ENCODE peak calls at places on chromosome 16, in five cellular contexts. One of them, this sample, is unnamed. For H3K4me1, the result is how much of the 10 kb centered on the place peaks cover.

GRCh38 chr16:12801511-12802042 is 2.1 kb downstream of the CPPED1 start:
- DNase-seq in MM.1S: no peak
- DNase-seq in psoas muscle: no peak
- DNase-seq in HCT116: no peak
- DNase-seq in cardiac muscle cell: no peak
- DNase-seq in this sample: no peak

GRCh38 chr16:77531741-77532140 is 96.9 kb upstream of the ADAMTS18 start:
- DNase-seq in cardiac muscle cell: no peak
- DNase-seq in psoas muscle: no peak
- DNase-seq in HCT116: no peak
- DNase-seq in MM.1S: no peak
- DNase-seq in this sample: no peak

GRCh38 chr16:4648917-4649316 is 24.3 kb downstream of the MGRN1 start:
- DNase-seq in MM.1S: no peak
- DNase-seq in HCT116: no peak
- DNase-seq in cardiac muscle cell: no peak
- DNase-seq in psoas muscle: no peak
- DNase-seq in this sample: no peak

GRCh38 chr16:49857423-49858181 is 1.7 kb upstream of the ZNF423 start:
- DNase-seq in HCT116: peak
- DNase-seq in psoas muscle: peak
- DNase-seq in cardiac muscle cell: peak
- DNase-seq in MM.1S: peak
- DNase-seq in this sample: no peak

GRCh38 chr16:66746682-66747081 is 4.7 kb downstream of the DYNC1LI2 start:
- DNase-seq in HCT116: no peak
- DNase-seq in MM.1S: peak
- DNase-seq in psoas muscle: no peak
- DNase-seq in cardiac muscle cell: no peak
- DNase-seq in this sample: peak

GRCh38 chr16:72317378-72317777 is 145.4 kb upstream of the PMFBP1 start:
- DNase-seq in HCT116: no peak
- DNase-seq in MM.1S: no peak
- DNase-seq in cardiac muscle cell: no peak
- DNase-seq in psoas muscle: no peak
- DNase-seq in this sample: no peak

GRCh38 chr16:11581677-11582076 is 5.0 kb downstream of the LITAF start:
- DNase-seq in HCT116: no peak
- DNase-seq in cardiac muscle cell: no peak
- DNase-seq in MM.1S: peak
- DNase-seq in psoas muscle: no peak
- DNase-seq in this sample: no peak

GRCh38 chr16:11329080-11329491 is 16.2 kb upstream of the RMI2 start:
- DNase-seq in HCT116: no peak
- DNase-seq in MM.1S: peak
- DNase-seq in cardiac muscle cell: no peak
- DNase-seq in psoas muscle: no peak
- DNase-seq in this sample: peak

GRCh38 chr16:57516773-57517172 is 19.6 kb downstream of the CCDC102A start:
- DNase-seq in psoas muscle: no peak
- DNase-seq in MM.1S: no peak
- DNase-seq in cardiac muscle cell: no peak
- DNase-seq in HCT116: no peak
- DNase-seq in this sample: no peak

GRCh38 chr16:21613361-21613760 is 14.0 kb downstream of the METTL9 start:
- DNase-seq in HCT116: no peak
- DNase-seq in cardiac muscle cell: no peak
- DNase-seq in MM.1S: no peak
- DNase-seq in psoas muscle: no peak
- DNase-seq in this sample: no peak
- H3K4me1 ChIP-seq in HCT116: under half
- H3K4me1 ChIP-seq in cardiac muscle cell: under half
- H3K4me1 ChIP-seq in MM.1S: under half
- H3K4me1 ChIP-seq in psoas muscle: under half
- H3K4me1 ChIP-seq in this sample: under half

DNA sequence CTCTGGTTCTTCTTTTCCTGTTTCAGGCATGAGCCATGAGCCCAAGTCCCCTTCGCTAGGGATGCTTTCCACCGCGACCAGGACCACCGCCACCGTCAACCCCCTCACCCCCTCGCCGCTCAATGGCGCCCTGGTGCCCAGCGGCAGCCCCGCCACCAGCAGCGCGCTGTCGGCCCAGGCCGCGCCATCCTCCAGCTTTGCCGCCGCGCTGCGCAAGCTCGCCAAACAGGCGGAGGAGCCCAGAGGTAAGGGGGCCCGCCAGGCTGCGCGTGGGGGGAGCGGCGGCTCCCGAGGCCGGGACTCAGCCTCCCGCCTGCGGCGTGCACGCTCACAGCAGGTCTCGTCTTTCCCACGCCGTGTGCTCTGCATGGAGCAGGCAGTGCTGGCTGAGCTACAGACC is 20.8 kb downstream of the GSE1 start:
- DNase-seq in MM.1S: no peak
- DNase-seq in HCT116: no peak
- DNase-seq in cardiac muscle cell: no peak
- DNase-seq in psoas muscle: no peak
- DNase-seq in this sample: no peak
- H3K4me1 ChIP-seq in MM.1S: under half
- H3K4me1 ChIP-seq in HCT116: under half
- H3K4me1 ChIP-seq in cardiac muscle cell: under half
- H3K4me1 ChIP-seq in psoas muscle: under half
- H3K4me1 ChIP-seq in this sample: under half

DNA sequence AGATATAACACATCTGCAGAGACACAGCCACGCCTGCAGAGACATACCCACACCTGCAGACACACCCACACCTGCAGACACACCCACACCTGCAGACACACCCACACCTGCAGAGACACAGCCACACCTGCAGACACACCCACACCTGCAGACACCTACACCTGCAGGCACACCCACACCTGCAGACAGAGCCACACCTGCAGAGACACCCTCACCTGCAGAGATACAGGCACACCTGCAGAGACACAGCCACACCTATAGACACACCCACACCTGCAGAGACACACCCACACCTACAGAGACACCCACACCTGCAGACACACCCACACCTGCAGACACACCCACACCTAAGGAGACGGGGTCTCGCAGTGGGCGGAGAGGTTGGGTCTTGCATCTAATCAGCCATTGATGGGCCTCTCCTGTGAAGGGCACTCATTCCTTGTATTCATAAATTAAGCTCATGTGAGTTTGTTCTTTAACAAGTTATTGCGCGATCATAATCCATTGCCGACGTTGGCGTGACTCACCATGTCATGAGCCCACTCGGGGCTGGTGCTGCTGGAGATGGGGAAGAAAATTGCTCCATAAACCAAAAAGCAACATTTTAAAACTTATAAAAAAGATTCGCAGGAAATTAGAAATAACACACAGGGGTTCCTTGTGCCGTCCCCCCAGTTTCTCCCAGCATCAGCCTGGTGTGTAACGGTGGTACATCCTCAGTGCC is 28.9 kb upstream of the CDH15 start:
- DNase-seq in HCT116: no peak
- DNase-seq in MM.1S: no peak
- DNase-seq in cardiac muscle cell: no peak
- DNase-seq in psoas muscle: peak
- DNase-seq in this sample: no peak
- H3K4me1 ChIP-seq in HCT116: under half
- H3K4me1 ChIP-seq in MM.1S: under half
- H3K4me1 ChIP-seq in cardiac muscle cell: under half
- H3K4me1 ChIP-seq in psoas muscle: under half
- H3K4me1 ChIP-seq in this sample: under half

GRCh38 chr16:51875834-51876725 is 670.9 kb downstream of the TOX3 start:
- DNase-seq in HCT116: no peak
- DNase-seq in psoas muscle: no peak
- DNase-seq in MM.1S: no peak
- DNase-seq in cardiac muscle cell: no peak
- DNase-seq in this sample: no peak
- H3K4me1 ChIP-seq in HCT116: under half
- H3K4me1 ChIP-seq in psoas muscle: under half
- H3K4me1 ChIP-seq in MM.1S: under half
- H3K4me1 ChIP-seq in cardiac muscle cell: under half
- H3K4me1 ChIP-seq in this sample: under half

GRCh38 chr16:85148959-85149358 is 36.7 kb upstream of the CIBAR2 start:
- DNase-seq in HCT116: no peak
- DNase-seq in psoas muscle: no peak
- DNase-seq in cardiac muscle cell: no peak
- DNase-seq in MM.1S: no peak
- DNase-seq in this sample: no peak

GRCh38 chr16:85151603-85152413 is 39.5 kb upstream of the CIBAR2 start:
- DNase-seq in HCT116: no peak
- DNase-seq in psoas muscle: peak
- DNase-seq in cardiac muscle cell: no peak
- DNase-seq in MM.1S: no peak
- DNase-seq in this sample: no peak

GRCh38 chr16:85151079-85151602 is 38.9 kb upstream of the CIBAR2 start:
- DNase-seq in HCT116: no peak
- DNase-seq in cardiac muscle cell: no peak
- DNase-seq in MM.1S: no peak
- DNase-seq in psoas muscle: no peak
- DNase-seq in this sample: no peak

GRCh38 chr16:85149776-85150175 is 37.5 kb upstream of the CIBAR2 start:
- DNase-seq in psoas muscle: peak
- DNase-seq in MM.1S: no peak
- DNase-seq in HCT116: no peak
- DNase-seq in cardiac muscle cell: no peak
- DNase-seq in this sample: no peak

GRCh38 chr16:85150331-85150940 is 38.2 kb upstream of the CIBAR2 start:
- DNase-seq in MM.1S: no peak
- DNase-seq in psoas muscle: no peak
- DNase-seq in HCT116: no peak
- DNase-seq in cardiac muscle cell: no peak
- DNase-seq in this sample: no peak
- H3K4me1 ChIP-seq in MM.1S: under half
- H3K4me1 ChIP-seq in psoas muscle: half or more
- H3K4me1 ChIP-seq in HCT116: under half
- H3K4me1 ChIP-seq in cardiac muscle cell: under half
- H3K4me1 ChIP-seq in this sample: under half

GRCh38 chr16:89295915-89296314 is 78.4 kb downstream of the ZNF778 start:
- DNase-seq in psoas muscle: peak
- DNase-seq in HCT116: no peak
- DNase-seq in MM.1S: no peak
- DNase-seq in cardiac muscle cell: no peak
- DNase-seq in this sample: no peak
- H3K4me1 ChIP-seq in psoas muscle: under half
- H3K4me1 ChIP-seq in HCT116: under half
- H3K4me1 ChIP-seq in MM.1S: under half
- H3K4me1 ChIP-seq in cardiac muscle cell: under half
- H3K4me1 ChIP-seq in this sample: under half